ENCODE peak calls at places on chromosome 12, in nine cellular contexts. N is stimulated activated CD4-positive, alpha-beta T cell treated with anti-CD3 and anti-CD28 coated beads, Interleukin-1b, Interleukin-23, amount 100 ng/mL, for 24 hours; X is heart left ventricle; I is ELR; S is uterus; V is RPMI7951; T is NCI-H1092 treated with DMSO at 0.1 percent for 48 hours; J is stimulated activated CD8-positive, alpha-beta memory T cell treated with anti-CD3 and anti-CD28 coated beads, Interleukin-15, amount 100 ng/mL, for 24 hours; Z is NAMALWA. Y is an unnamed sample.

GRCh38 chr12:14422516-14423230 is 57.2 kb downstream of the ATF7IP start:
- DNase-seq in N (no peak), X (no peak), I (no peak), S (no peak), V (no peak), T (no peak), J (no peak), Z (no peak), Y (no peak)

GRCh38 chr12:14273911-14274306 is 91.6 kb upstream of the ATF7IP start:
- DNase-seq in N (no peak), X (no peak), I (peak), S (no peak), V (peak), T (no peak), J (no peak), Z (no peak), Y (no peak)

GRCh38 chr12:104121001-104121400 is 17.0 kb downstream of the NFYB start:
- DNase-seq in N (no peak), X (no peak), I (peak), S (no peak), V (peak), T (no peak), J (no peak), Z (no peak), Y (no peak)

GRCh38 chr12:45756666-45757065 is 27.2 kb downstream of the ARID2 start:
- DNase-seq in N (no peak), X (no peak), I (no peak), S (no peak), V (no peak), T (no peak), J (no peak), Z (no peak), Y (no peak)

GRCh38 chr12:92068441-92068840 is 77.2 kb downstream of the BTG1 start:
- DNase-seq in N (no peak), X (no peak), I (no peak), S (no peak), V (no peak), T (peak), J (no peak), Z (no peak), Y (no peak)

GRCh38 chr12:113287899-113288282 is 47.0 kb downstream of the SLC8B1 start:
- DNase-seq in N (no peak), X (no peak), I (no peak), S (no peak), V (no peak), T (no peak), J (no peak), Z (no peak), Y (no peak)

GRCh38 chr12:14164266-14164665 is 182.9 kb upstream of the GRIN2B start:
- DNase-seq in N (no peak), X (no peak), I (no peak), S (no peak), V (no peak), T (no peak), J (no peak), Z (no peak), Y (no peak)

GRCh38 chr12:123390415-123391093 is 6.6 kb downstream of the KMT5A start:
- DNase-seq in N (no peak), X (no peak), I (no peak), S (no peak), V (no peak), T (no peak), J (no peak), Z (no peak), Y (peak)

GRCh38 chr12:26821212-26821701 is 11.7 kb downstream of the ITPR2 start:
- DNase-seq in N (no peak), X (no peak), I (peak), S (no peak), V (peak), T (no peak), J (no peak), Z (no peak), Y (no peak)

GRCh38 chr12:69284131-69284530 is 44.8 kb downstream of the CPSF6 start:
- DNase-seq in N (no peak), X (peak), I (peak), S (peak), V (peak), T (peak), J (no peak), Z (no peak), Y (peak)

GRCh38 chr12:69007166-69007857 is 74.3 kb upstream of the CPM start:
- DNase-seq in N (no peak), X (peak), I (peak), S (no peak), V (peak), T (peak), J (no peak), Z (peak), Y (peak)

GRCh38 chr12:46915082-46915481 is 89.3 kb upstream of the SLC38A4 start:
- DNase-seq in N (no peak), X (peak), I (peak), S (peak), V (peak), T (no peak), J (no peak), Z (no peak), Y (no peak)

GRCh38 chr12:128661216-128661550 is 162.6 kb downstream of the SLC15A4 start:
- DNase-seq in N (no peak), X (no peak), I (no peak), S (no peak), V (no peak), T (peak), J (no peak), Z (no peak), Y (no peak)

GRCh38 chr12:8559676-8560075 is 19.0 kb upstream of the CLEC4E start:
- DNase-seq in N (no peak), X (no peak), I (no peak), S (no peak), V (no peak), T (no peak), J (no peak), Z (no peak), Y (no peak)

GRCh38 chr12:2858334-2858733 is 1.5 kb upstream of the TEX52 start:
- DNase-seq in N (no peak), X (no peak), I (no peak), S (no peak), V (no peak), T (no peak), J (no peak), Z (no peak), Y (no peak)

GRCh38 chr12:75564398-75564797 is 53.0 kb upstream of the KRR1 start:
- DNase-seq in N (no peak), X (no peak), I (no peak), S (no peak), V (no peak), T (no peak), J (no peak), Z (no peak), Y (no peak)

GRCh38 chr12:75890660-75891059 is 140.9 kb downstream of the PHLDA1 start:
- DNase-seq in N (no peak), X (no peak), I (no peak), S (no peak), V (peak), T (no peak), J (no peak), Z (no peak), Y (no peak)

GRCh38 chr12:52524898-52525591 is 4.9 kb upstream of the KRT5 start:
- DNase-seq in N (no peak), X (no peak), I (peak), S (no peak), V (no peak), T (no peak), J (no peak), Z (no peak), Y (no peak)

GRCh38 chr12:21941522-21942376 is 523 bp upstream of the ABCC9 start:
- DNase-seq in N (no peak), X (peak), I (peak), S (peak), V (no peak), T (no peak), J (no peak), Z (no peak), Y (no peak)

GRCh38 chr12:88501976-88502938 is 78.0 kb downstream of the KITLG start:
- DNase-seq in N (no peak), X (no peak), I (peak), S (no peak), V (peak), T (no peak), J (no peak), Z (no peak), Y (no peak)

GRCh38 chr12:42270596-42270995 is 32.5 kb upstream of the YAF2 start:
- DNase-seq in N (no peak), X (no peak), I (no peak), S (no peak), V (no peak), T (no peak), J (no peak), Z (no peak), Y (no peak)

GRCh38 chr12:40980346-40981005 is 207.6 kb upstream of the PDZRN4 start:
- DNase-seq in N (no peak), X (no peak), I (no peak), S (no peak), V (no peak), T (no peak), J (no peak), Z (no peak), Y (no peak)

GRCh38 chr12:89181271-89181920 is 170.9 kb downstream of the DUSP6 start:
- DNase-seq in N (no peak), X (no peak), I (peak), S (no peak), V (peak), T (no peak), J (no peak), Z (no peak), Y (peak)

Y was measured in Kasumi-1.